ENCODE peak calls at places on chromosome 20, in six cellular contexts. L, N, D, A, K and M are unnamed samples.

GRCh38 chr20:60078351-60079250 is 120.4 kb downstream of the CDH26 start:
- DNase-seq in L (no peak), N (peak), D (no peak), A (no peak), K (no peak), M (no peak)

GRCh38 chr20:18588554-18589043 is 745 bp downstream of the DTD1 start:
- DNase-seq in L (peak), N (no peak), D (no peak), A (peak), K (no peak), M (no peak)

GRCh38 chr20:4802522-4802921 is 80.8 kb downstream of the PRND start:
- DNase-seq in L (no peak), N (peak), D (no peak), A (no peak), K (no peak), M (no peak)

GRCh38 chr20:4064118-4064962 is 49.0 kb upstream of the RNF24 start:
- DNase-seq in L (peak), N (peak), D (no peak), A (peak), K (no peak), M (peak)

GRCh38 chr20:2692036-2692885 is at the start of gene EBF4:
- DNase-seq in L (peak), N (no peak), D (peak), A (no peak), K (no peak), M (peak)

GRCh38 chr20:63517376-63518309 is 2.9 kb upstream of the PPDPF start:
- DNase-seq in L (peak), N (no peak), D (no peak), A (no peak), K (no peak), M (peak)

GRCh38 chr20:35601021-35601973 is 14.3 kb upstream of the SPAG4 start:
- DNase-seq in L (peak), N (peak), D (peak), A (peak), K (peak), M (peak)

GRCh38 chr20:6562111-6562510 is 205.4 kb upstream of the BMP2 start:
- DNase-seq in L (no peak), N (no peak), D (no peak), A (peak), K (no peak), M (no peak)

GRCh38 chr20:10319855-10320254 is 101.2 kb downstream of the SNAP25 start:
- DNase-seq in L (no peak), N (no peak), D (no peak), A (peak), K (no peak), M (no peak)

GRCh38 chr20:12068146-12068545 is 150.5 kb downstream of the BTBD3 start:
- DNase-seq in L (no peak), N (peak), D (no peak), A (no peak), K (no peak), M (no peak)

GRCh38 chr20:9955646-9956045 is 79.1 kb upstream of the ANKEF1 start:
- DNase-seq in L (no peak), N (peak), D (no peak), A (peak), K (no peak), M (no peak)

GRCh38 chr20:46150982-46151381 is 32.9 kb downstream of the CD40 start:
- DNase-seq in L (peak), N (no peak), D (no peak), A (no peak), K (no peak), M (no peak)

GRCh38 chr20:47544240-47544639 is 42.6 kb downstream of the NCOA3 start:
- DNase-seq in L (no peak), N (no peak), D (no peak), A (peak), K (no peak), M (no peak)

GRCh38 chr20:54909702-54910101 is 434.3 kb downstream of the DOK5 start:
- DNase-seq in L (no peak), N (no peak), D (no peak), A (no peak), K (no peak), M (no peak)

GRCh38 chr20:47782091-47782490 is 3.2 kb downstream of the SULF2 start:
- DNase-seq in L (no peak), N (no peak), D (no peak), A (no peak), K (no peak), M (no peak)

GRCh38 chr20:20553534-20553933 is 158.9 kb downstream of the RALGAPA2 start:
- DNase-seq in L (no peak), N (no peak), D (no peak), A (no peak), K (no peak), M (no peak)

GRCh38 chr20:53713328-53714056 is 119.9 kb upstream of the ZNF217 start:
- DNase-seq in L (peak), N (no peak), D (no peak), A (no peak), K (no peak), M (no peak)

GRCh38 chr20:20084296-20084752 is 32.0 kb downstream of the CFAP61 start:
- DNase-seq in L (no peak), N (no peak), D (no peak), A (no peak), K (no peak), M (no peak)

GRCh38 chr20:24111858-24112257 is 123.3 kb upstream of the GGTLC1 start:
- DNase-seq in L (no peak), N (no peak), D (no peak), A (no peak), K (no peak), M (no peak)

GRCh38 chr20:60694763-60695162 is 557.3 kb upstream of the CDH4 start:
- DNase-seq in L (no peak), N (no peak), D (no peak), A (no peak), K (no peak), M (no peak)

GRCh38 chr20:50237349-50237748 is 46.7 kb downstream of the CEBPB start:
- DNase-seq in L (no peak), N (no peak), D (no peak), A (no peak), K (no peak), M (no peak)